ENCODE peak calls at places on chromosomes 7 and 10, in nine cellular contexts. Y is NCI-H774; S is transverse colon; P is upper lobe of right lung; B is activated CD4-positive, CD25-positive, alpha-beta regulatory T cell; N is NCI-H1105 treated with DMSO at 0.1 percent for 48 hours; J is left lobe of liver; Q is endothelial cell; W is AG10803. A is an unnamed sample.

GRCh38 chr10:81894616-81895015 is 19.6 kb downstream of the NRG3 start:
- DNase-seq in Y (no peak), S (no peak), P (no peak), B (no peak), N (no peak), J (no peak), Q (no peak), W (no peak), A (no peak)

GRCh38 chr7:81070956-81071355 is 152.1 kb upstream of the SEMA3C start:
- DNase-seq in Y (no peak), S (no peak), P (no peak), B (no peak), N (no peak), J (no peak), Q (no peak), W (no peak), A (no peak)

GRCh38 chr7:127512587-127512986 is 72.8 kb downstream of the GCC1 start:
- DNase-seq in Y (no peak), S (no peak), P (no peak), B (no peak), N (no peak), J (no peak), Q (no peak), W (no peak), A (no peak)

GRCh38 chr10:7752251-7752650 is 35.5 kb downstream of the KIN start:
- DNase-seq in Y (no peak), S (no peak), P (no peak), B (no peak), N (no peak), J (no peak), Q (no peak), W (no peak), A (no peak)

GRCh38 chr7:117014673-117015133 is 61.4 kb downstream of the ST7 start:
- DNase-seq in Y (no peak), S (peak), P (no peak), B (no peak), N (no peak), J (peak), Q (no peak), W (peak), A (peak)

GRCh38 chr10:124558901-124559321 is 97.3 kb downstream of the LHPP start:
- DNase-seq in Y (no peak), S (no peak), P (no peak), B (no peak), N (no peak), J (no peak), Q (no peak), W (no peak), A (no peak)

GRCh38 chr7:35716038-35716803 is 21.3 kb upstream of the HERPUD2 start:
- DNase-seq in Y (no peak), S (no peak), P (no peak), B (no peak), N (no peak), J (no peak), Q (no peak), W (peak), A (no peak)

GRCh38 chr10:112389147-112389822 is 15.4 kb downstream of the ACSL5 start:
- DNase-seq in Y (no peak), S (no peak), P (no peak), B (no peak), N (no peak), J (no peak), Q (peak), W (peak), A (no peak)

GRCh38 chr7:3899559-3899991 is 598.5 kb downstream of the SDK1 start:
- DNase-seq in Y (no peak), S (no peak), P (no peak), B (no peak), N (no peak), J (no peak), Q (no peak), W (no peak), A (no peak)

GRCh38 chr10:73771722-73772279 is 10.0 kb upstream of the CHCHD1 start:
- DNase-seq in Y (no peak), S (peak), P (peak), B (peak), N (peak), J (no peak), Q (peak), W (peak), A (peak)

GRCh38 chr7:47153076-47153475 is 428.8 kb downstream of the TNS3 start:
- DNase-seq in Y (peak), S (no peak), P (no peak), B (no peak), N (peak), J (no peak), Q (no peak), W (peak), A (no peak)

GRCh38 chr10:118615888-118616287 is 20.4 kb upstream of the PRLHR start:
- DNase-seq in Y (no peak), S (no peak), P (no peak), B (no peak), N (no peak), J (no peak), Q (no peak), W (peak), A (no peak)

GRCh38 chr10:19572056-19572455 is 244.2 kb upstream of the PLXDC2 start:
- DNase-seq in Y (no peak), S (no peak), P (no peak), B (no peak), N (no peak), J (no peak), Q (no peak), W (no peak), A (no peak)

GRCh38 chr7:137978464-137979237 is 23.2 kb downstream of the CREB3L2 start:
- DNase-seq in Y (no peak), S (peak), P (no peak), B (no peak), N (no peak), J (no peak), Q (no peak), W (peak), A (peak)

GRCh38 chr7:124196519-124196918 is 163.7 kb upstream of the TMEM229A start:
- DNase-seq in Y (no peak), S (no peak), P (no peak), B (no peak), N (no peak), J (no peak), Q (no peak), W (no peak), A (no peak)

GRCh38 chr7:630111-630511 is 96.4 kb upstream of the DNAAF5 start:
- DNase-seq in Y (no peak), S (no peak), P (peak), B (no peak), N (no peak), J (no peak), Q (no peak), W (no peak), A (no peak)

GRCh38 chr10:78739411-78740053 is 329.2 kb upstream of the ZMIZ1 start:
- DNase-seq in Y (no peak), S (no peak), P (no peak), B (no peak), N (no peak), J (no peak), Q (no peak), W (no peak), A (no peak)

GRCh38 chr10:62512732-62513475 is 138.7 kb downstream of the ZNF365 start:
- DNase-seq in Y (no peak), S (no peak), P (no peak), B (no peak), N (no peak), J (no peak), Q (no peak), W (peak), A (no peak)

GRCh38 chr10:88827718-88828117 is 23.9 kb downstream of the ANKRD22 start:
- DNase-seq in Y (no peak), S (no peak), P (no peak), B (no peak), N (no peak), J (no peak), Q (no peak), W (no peak), A (no peak)

GRCh38 chr7:125355899-125356298 is 426.3 kb upstream of the POT1 start:
- DNase-seq in Y (no peak), S (no peak), P (no peak), B (no peak), N (no peak), J (no peak), Q (peak), W (no peak), A (no peak)

GRCh38 chr7:30225863-30226361 is 58.5 kb upstream of the ZNRF2 start:
- DNase-seq in Y (peak), S (peak), P (peak), B (no peak), N (peak), J (no peak), Q (no peak), W (peak), A (peak)

GRCh38 chr10:69835875-69836727 is 34.4 kb downstream of the COL13A1 start:
- DNase-seq in Y (no peak), S (no peak), P (no peak), B (no peak), N (no peak), J (no peak), Q (no peak), W (no peak), A (no peak)

GRCh38 chr7:151506901-151507382 is 12.8 kb downstream of the RHEB start:
- DNase-seq in Y (peak), S (no peak), P (no peak), B (no peak), N (no peak), J (no peak), Q (peak), W (peak), A (peak)

GRCh38 chr7:151694828-151695580 is 175.3 kb upstream of the RHEB start:
- DNase-seq in Y (no peak), S (no peak), P (no peak), B (no peak), N (peak), J (peak), Q (no peak), W (no peak), A (peak)

GRCh38 chr7:24882989-24883631 is 96.9 kb downstream of the OSBPL3 start:
- DNase-seq in Y (no peak), S (no peak), P (no peak), B (no peak), N (no peak), J (no peak), Q (no peak), W (peak), A (peak)